ENCODE peak calls at places on chromosome 15, in five cellular contexts. X, W, G, Y and M are unnamed samples.
A peak's percentile ranks its signal among the peaks of the same experiment; 100 is the strongest.

GRCh38 chr15:35320158-35320780 is 225.7 kb downstream of the DPH6 start:
- DNase-seq in X (no peak), W (no peak), G (no peak), Y (no peak), M (no peak)

GRCh38 chr15:26972636-26973035 is 1.7 kb downstream of the GABRG3 start:
- DNase-seq in X (no peak), W (no peak), G (no peak), Y (no peak), M (no peak)

GRCh38 chr15:101425787-101426365 is 63.6 kb downstream of the PCSK6 start:
- DNase-seq in X (no peak), W (no peak), G (no peak), Y (no peak), M (no peak)

GRCh38 chr15:37106490-37107001 is 6.2 kb upstream of the MEIS2 start:
- DNase-seq in X (no peak), W (no peak), G (peak; percentile 29), Y (no peak), M (no peak)

GRCh38 chr15:90883526-90883931 is 775 bp upstream of the FES start:
- DNase-seq in X (no peak), W (no peak), G (no peak), Y (no peak), M (no peak)

GRCh38 chr15:69034352-69034751 is 19.9 kb downstream of the NOX5 start:
- DNase-seq in X (no peak), W (no peak), G (no peak), Y (no peak), M (no peak)

GRCh38 chr15:63539517-63539916 is 35.1 kb downstream of the USP3 start:
- DNase-seq in X (no peak), W (no peak), G (no peak), Y (no peak), M (no peak)

GRCh38 chr15:63332367-63333078 is 49.1 kb downstream of the CA12 start:
- DNase-seq in X (no peak), W (no peak), G (no peak), Y (peak; percentile 50), M (no peak)

GRCh38 chr15:68278345-68279217 is 1.0 kb downstream of the FEM1B start:
- DNase-seq in X (no peak), W (peak; percentile 65), G (peak; percentile 29), Y (peak; percentile 53), M (peak; percentile 52)

GRCh38 chr15:63601026-63601726 is 4.0 kb downstream of the FBXL22 start:
- DNase-seq in X (no peak), W (no peak), G (no peak), Y (peak; percentile 77), M (no peak)

GRCh38 chr15:95162967-95163531 is 931.7 kb downstream of the MCTP2 start:
- DNase-seq in X (no peak), W (no peak), G (no peak), Y (no peak), M (no peak)

GRCh38 chr15:79209690-79210089 is 72.8 kb upstream of the ANKRD34C start:
- DNase-seq in X (no peak), W (no peak), G (peak; percentile 27), Y (peak; percentile 51), M (no peak)

GRCh38 chr15:81752149-81752942 is 293.5 kb downstream of the MEX3B start:
- DNase-seq in X (no peak), W (no peak), G (no peak), Y (peak; percentile 75), M (peak; percentile 19)

GRCh38 chr15:81767076-81767475 is 278.7 kb downstream of the MEX3B start:
- DNase-seq in X (no peak), W (no peak), G (no peak), Y (no peak), M (no peak)

GRCh38 chr15:55481842-55482241 is 26.2 kb downstream of the DNAAF4 start:
- DNase-seq in X (no peak), W (no peak), G (no peak), Y (no peak), M (no peak)

GRCh38 chr15:56017920-56018319 is 24.5 kb upstream of the NEDD4 start:
- DNase-seq in X (no peak), W (peak; percentile 83), G (no peak), Y (no peak), M (peak; percentile 6)

GRCh38 chr15:92848852-92849598 is 51.1 kb upstream of the CHD2 start:
- DNase-seq in X (peak; percentile 65), W (no peak), G (peak; percentile 51), Y (no peak), M (no peak)

GRCh38 chr15:57114070-57114469 is 195.6 kb downstream of the TCF12 start:
- DNase-seq in X (no peak), W (no peak), G (no peak), Y (no peak), M (no peak)

GRCh38 chr15:101288905-101289513 is 6.0 kb downstream of the SNRPA1 start:
- DNase-seq in X (no peak), W (peak; percentile 50), G (peak; percentile 70), Y (peak; percentile 55), M (peak; percentile 53)

GRCh38 chr15:57635300-57635944 is 43.7 kb downstream of the MYZAP start:
- DNase-seq in X (no peak), W (no peak), G (no peak), Y (no peak), M (no peak)

DNA sequence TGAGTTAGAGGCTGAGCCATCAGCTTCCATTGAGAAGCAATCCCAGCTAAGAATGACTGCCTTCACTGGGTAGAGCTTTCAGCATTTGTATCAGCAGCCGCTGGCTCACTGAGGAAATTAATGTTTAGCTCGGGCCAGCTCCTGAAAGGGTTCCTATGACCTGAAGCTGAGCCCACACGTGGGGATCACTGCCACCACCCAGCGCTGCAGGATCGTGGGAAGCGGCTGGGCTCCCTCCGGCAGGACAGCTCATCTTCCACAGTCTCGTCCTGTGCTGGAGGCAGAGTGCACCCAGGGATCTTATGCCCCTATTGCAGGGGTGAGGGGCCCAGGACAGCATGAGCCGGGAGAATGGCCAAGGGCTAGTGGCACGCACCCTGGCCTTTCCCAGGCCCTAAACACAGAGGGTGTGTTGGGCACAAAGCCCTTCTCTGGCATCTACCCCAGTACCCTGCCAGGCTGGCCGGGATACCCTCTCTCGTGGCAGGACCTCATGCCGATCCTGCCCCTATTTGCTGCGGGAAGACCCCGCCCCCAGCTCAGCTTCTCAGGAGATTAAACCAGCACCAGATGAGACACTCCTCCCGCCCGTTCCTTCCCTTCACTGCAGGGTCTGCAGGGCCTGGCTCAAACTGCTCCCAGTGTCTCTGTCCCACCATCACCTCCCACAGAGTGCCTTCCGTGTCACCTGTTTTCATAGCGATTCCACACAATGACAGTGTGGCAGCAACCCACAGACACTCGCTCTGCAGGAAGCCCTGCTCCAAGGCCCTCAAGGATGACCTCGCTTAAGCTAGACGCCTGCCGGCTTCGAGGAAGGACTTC is 28.5 kb downstream of the KLHL25 start:
- DNase-seq in X (no peak), W (no peak), G (no peak), Y (no peak), M (no peak)
- TF ChIP-seq FOXM1 in X (no peak), W (no peak), G (no peak), Y (no peak), M (no peak)

GRCh38 chr15:77029166-77030041 is 34.5 kb downstream of the PSTPIP1 start:
- DNase-seq in X (no peak), W (no peak), G (no peak), Y (peak; percentile 24), M (no peak)
- TF ChIP-seq FOXM1 in X (no peak), W (no peak), G (no peak), Y (no peak), M (no peak)

DNA sequence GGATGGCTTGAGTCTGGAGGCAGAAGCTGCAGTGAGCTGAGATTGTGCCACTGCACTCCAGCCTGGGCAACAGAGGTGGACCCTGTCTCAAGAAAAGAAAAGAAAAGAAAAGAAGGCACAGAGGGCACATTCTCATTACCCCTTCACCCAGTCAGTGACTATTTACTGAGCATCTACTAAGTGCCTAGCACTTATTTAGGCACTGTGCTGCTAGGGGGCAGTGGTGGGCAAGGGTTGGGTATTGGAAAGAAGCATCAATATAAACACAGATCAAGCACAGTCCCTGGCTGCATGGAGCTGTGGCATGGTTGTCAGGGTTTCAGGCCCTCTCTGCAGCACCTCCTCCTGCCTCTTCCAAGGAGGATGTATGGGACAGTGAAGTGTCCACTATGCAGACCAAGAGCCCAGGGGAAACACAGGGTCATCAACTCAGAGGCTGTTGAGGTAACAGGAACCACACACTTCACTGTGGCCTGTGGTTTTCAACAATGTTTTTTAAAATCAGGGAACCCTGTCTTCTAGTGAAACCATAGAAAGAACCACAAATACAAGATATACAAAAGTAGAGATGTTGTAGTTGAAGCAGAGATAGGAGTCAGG is 138.5 kb downstream of the RAB11A start:
- DNase-seq in X (peak; percentile 9), W (no peak), G (no peak), Y (no peak), M (no peak)
- TF ChIP-seq FOXM1 in X (no peak), W (no peak), G (no peak), Y (no peak), M (no peak)

GRCh38 chr15:40264321-40265153 is 18.3 kb downstream of the ANKRD63 start:
- DNase-seq in X (no peak), W (no peak), G (no peak), Y (no peak), M (no peak)
- TF ChIP-seq FOXM1 in X (no peak), W (no peak), G (no peak), Y (no peak), M (no peak)

GRCh38 chr15:74725241-74725774 is at the start of gene CYP1A1:
- DNase-seq in X (no peak), W (no peak), G (no peak), Y (peak; percentile 69), M (peak; percentile 61)

GRCh38 chr15:74724570-74725240 is 623 bp downstream of the CYP1A1 start:
- DNase-seq in X (no peak), W (no peak), G (no peak), Y (no peak), M (no peak)

GRCh38 chr15:74725845-74726773 is 781 bp upstream of the CYP1A1 start:
- DNase-seq in X (no peak), W (peak; percentile 46), G (no peak), Y (peak; percentile 79), M (peak; percentile 59)

GRCh38 chr15:74726774-74727164 is 1.4 kb upstream of the CYP1A1 start:
- DNase-seq in X (no peak), W (no peak), G (no peak), Y (no peak), M (no peak)

GRCh38 chr15:74727727-74728126 is 2.4 kb upstream of the CYP1A1 start:
- DNase-seq in X (no peak), W (no peak), G (no peak), Y (peak; percentile 41), M (no peak)
- TF ChIP-seq FOXM1 in X (no peak), W (no peak), G (no peak), Y (no peak), M (no peak)

DNA sequence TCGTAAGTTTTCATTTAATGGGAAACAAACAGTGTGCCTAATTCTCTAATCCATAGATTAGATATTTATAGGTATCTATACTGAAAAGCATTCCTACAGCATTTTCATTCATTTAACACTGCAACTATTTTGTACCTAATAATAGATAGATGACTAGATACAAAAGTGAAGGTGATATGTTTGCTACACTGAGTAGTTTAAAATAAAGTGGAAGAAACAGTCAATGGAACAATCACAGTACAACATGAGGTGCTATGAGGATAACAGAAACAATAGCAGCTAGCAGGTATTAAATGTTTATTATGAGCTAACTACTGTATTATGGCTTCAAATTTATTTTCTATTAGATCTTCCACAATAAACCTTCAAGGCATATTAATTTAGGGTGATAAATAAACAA is 31.1 kb upstream of the ANXA2 start:
- DNase-seq in X (no peak), W (no peak), G (no peak), Y (no peak), M (no peak)
- TF ChIP-seq FOXM1 in X (no peak), W (no peak), G (no peak), Y (no peak), M (no peak)